ENCODE peak calls at places on chromosomes 6 and 20, in four cellular contexts. J, C, B and I are unnamed samples.

GRCh38 chr6:118812972-118813371 is 81.0 kb upstream of the ASF1A start:
- DNase-seq in J (no peak), C (peak; percentile 21), B (no peak), I (no peak)

GRCh38 chr20:19909696-19910095 is 107.5 kb upstream of the NAA20 start:
- DNase-seq in B (no peak), J (no peak), C (no peak), I (no peak)

GRCh38 chr20:19969507-19970255 is 47.5 kb upstream of the NAA20 start:
- DNase-seq in B (no peak), C (no peak), J (no peak), I (no peak)

GRCh38 chr6:30844118-30844535 is 40.2 kb upstream of the DDR1 start:
- DNase-seq in C (no peak), J (no peak), B (no peak), I (peak; percentile 64)

GRCh38 chr20:57792386-57793095 is 82.7 kb upstream of the PMEPA1 start:
- DNase-seq in J (no peak), C (no peak), B (no peak), I (no peak)

GRCh38 chr6:5471637-5472430 is 210.5 kb downstream of the FARS2 start:
- DNase-seq in C (no peak), B (peak; percentile 81), J (peak; percentile 97), I (no peak)

GRCh38 chr6:155014715-155015300 is 19.7 kb downstream of the TIAM2 start:
- DNase-seq in J (no peak), C (no peak), B (no peak), I (peak; percentile 44)

GRCh38 chr6:53581161-53581560 is 36.3 kb upstream of the GCLC start:
- DNase-seq in B (no peak), J (no peak), C (peak; percentile 46), I (no peak)

GRCh38 chr6:57130784-57131183 is 40.8 kb downstream of the ZNF451 start:
- DNase-seq in C (no peak), J (no peak), B (no peak), I (no peak)